ENCODE peak calls at places on chromosomes 4 and X, in eight cellular contexts. One of them, this sample, is unnamed. For H3K27me3, the result is how much of the 10 kb centered on the place peaks cover.

GRCh38 chr4:89657931-89658700 is 178.8 kb downstream of the SNCA start:
- DNase-seq in uterus: no peak
- DNase-seq in neural progenitor cell: peak
- DNase-seq in pancreas: no peak
- DNase-seq in IMR-90: peak
- DNase-seq in left lung: no peak
- DNase-seq in ovary: no peak
- DNase-seq in GM23338: peak
- DNase-seq in this sample: peak

GRCh38 chrX:13685126-13685763 is 3.7 kb upstream of the RAB9A start:
- DNase-seq in IMR-90: peak
- DNase-seq in uterus: no peak
- DNase-seq in ovary: no peak
- DNase-seq in GM23338: no peak
- DNase-seq in neural progenitor cell: no peak
- DNase-seq in left lung: no peak
- DNase-seq in pancreas: no peak
- DNase-seq in this sample: no peak

GRCh38 chr4:73944061-73944875 is 37.6 kb downstream of the PF4 start:
- DNase-seq in neural progenitor cell: peak
- DNase-seq in uterus: no peak
- DNase-seq in IMR-90: no peak
- DNase-seq in ovary: peak
- DNase-seq in left lung: peak
- DNase-seq in pancreas: peak
- DNase-seq in GM23338: peak
- DNase-seq in this sample: peak

GRCh38 chr4:29805245-29805644 is 914.9 kb upstream of the PCDH7 start:
- DNase-seq in pancreas: no peak
- DNase-seq in neural progenitor cell: peak
- DNase-seq in IMR-90: peak
- DNase-seq in uterus: no peak
- DNase-seq in left lung: no peak
- DNase-seq in ovary: no peak
- DNase-seq in GM23338: peak
- DNase-seq in this sample: peak

GRCh38 chr4:52015366-52015765 is 4.8 kb downstream of the LRRC66 start:
- DNase-seq in GM23338: peak
- DNase-seq in IMR-90: no peak
- DNase-seq in ovary: no peak
- DNase-seq in neural progenitor cell: peak
- DNase-seq in pancreas: no peak
- DNase-seq in uterus: no peak
- DNase-seq in left lung: no peak
- DNase-seq in this sample: peak

GRCh38 chr4:168440442-168441264 is 39.6 kb downstream of the DDX60L start:
- DNase-seq in IMR-90: peak
- DNase-seq in ovary: no peak
- DNase-seq in pancreas: no peak
- DNase-seq in left lung: no peak
- DNase-seq in GM23338: no peak
- DNase-seq in uterus: no peak
- DNase-seq in neural progenitor cell: no peak
- DNase-seq in this sample: no peak

GRCh38 chr4:118740869-118741268 is 55.7 kb downstream of the METTL14 start:
- DNase-seq in GM23338: peak
- DNase-seq in ovary: no peak
- DNase-seq in left lung: no peak
- DNase-seq in IMR-90: no peak
- DNase-seq in pancreas: no peak
- DNase-seq in uterus: no peak
- DNase-seq in neural progenitor cell: peak
- DNase-seq in this sample: peak

GRCh38 chr4:136653640-136654406 is 878.5 kb downstream of the PCDH18 start:
- DNase-seq in left lung: no peak
- DNase-seq in pancreas: no peak
- DNase-seq in ovary: no peak
- DNase-seq in neural progenitor cell: no peak
- DNase-seq in GM23338: no peak
- DNase-seq in uterus: no peak
- DNase-seq in IMR-90: no peak
- DNase-seq in this sample: no peak

GRCh38 chr4:186485621-186486062 is 69.7 kb downstream of the MTNR1A start:
- DNase-seq in uterus: peak
- DNase-seq in neural progenitor cell: peak
- DNase-seq in IMR-90: peak
- DNase-seq in pancreas: no peak
- DNase-seq in ovary: no peak
- DNase-seq in left lung: no peak
- DNase-seq in GM23338: no peak
- DNase-seq in this sample: peak

GRCh38 chr4:71406459-71406963 is 67.7 kb downstream of the SLC4A4 start:
- DNase-seq in IMR-90: peak
- DNase-seq in left lung: no peak
- DNase-seq in pancreas: no peak
- DNase-seq in neural progenitor cell: no peak
- DNase-seq in ovary: no peak
- DNase-seq in GM23338: no peak
- DNase-seq in uterus: no peak
- DNase-seq in this sample: peak

GRCh38 chr4:5921981-5922380 is 29.1 kb upstream of the CRMP1 start:
- DNase-seq in IMR-90: no peak
- DNase-seq in GM23338: no peak
- DNase-seq in ovary: no peak
- DNase-seq in neural progenitor cell: peak
- DNase-seq in pancreas: no peak
- DNase-seq in uterus: no peak
- DNase-seq in left lung: no peak
- DNase-seq in this sample: no peak

GRCh38 chrX:120306640-120307039 is 4.6 kb downstream of the TMEM255A start:
- DNase-seq in IMR-90: no peak
- DNase-seq in neural progenitor cell: no peak
- DNase-seq in ovary: no peak
- DNase-seq in uterus: no peak
- DNase-seq in pancreas: no peak
- DNase-seq in GM23338: no peak
- DNase-seq in left lung: no peak
- DNase-seq in this sample: no peak

GRCh38 chr4:3838437-3839380 is 72.5 kb downstream of the ADRA2C start:
- DNase-seq in uterus: no peak
- DNase-seq in ovary: no peak
- DNase-seq in GM23338: no peak
- DNase-seq in pancreas: peak
- DNase-seq in left lung: no peak
- DNase-seq in neural progenitor cell: no peak
- DNase-seq in IMR-90: no peak
- DNase-seq in this sample: no peak

GRCh38 chrX:77275392-77275791 is 171.8 kb upstream of the FGF16 start:
- DNase-seq in ovary: no peak
- DNase-seq in left lung: no peak
- DNase-seq in IMR-90: no peak
- DNase-seq in pancreas: no peak
- DNase-seq in GM23338: no peak
- DNase-seq in neural progenitor cell: no peak
- DNase-seq in uterus: no peak
- DNase-seq in this sample: no peak

GRCh38 chrX:68355629-68355920 is 77.7 kb downstream of the OPHN1 start:
- DNase-seq in neural progenitor cell: no peak
- DNase-seq in ovary: no peak
- DNase-seq in uterus: no peak
- DNase-seq in GM23338: no peak
- DNase-seq in pancreas: no peak
- DNase-seq in left lung: peak
- DNase-seq in IMR-90: no peak
- DNase-seq in this sample: no peak

GRCh38 chrX:142089193-142089592 is 115.9 kb downstream of the MAGEC2 start:
- DNase-seq in neural progenitor cell: no peak
- DNase-seq in GM23338: peak
- DNase-seq in IMR-90: peak
- DNase-seq in uterus: no peak
- DNase-seq in left lung: no peak
- DNase-seq in ovary: no peak
- DNase-seq in pancreas: no peak
- DNase-seq in this sample: peak

GRCh38 chrX:154017766-154018517 is 1.8 kb downstream of the IRAK1 start:
- DNase-seq in ovary: no peak
- DNase-seq in IMR-90: no peak
- DNase-seq in GM23338: no peak
- DNase-seq in uterus: no peak
- DNase-seq in left lung: no peak
- DNase-seq in neural progenitor cell: no peak
- DNase-seq in pancreas: no peak
- DNase-seq in this sample: no peak

GRCh38 chrX:153592966-153593688 is 5.8 kb downstream of the CCNQ start:
- DNase-seq in uterus: no peak
- DNase-seq in neural progenitor cell: no peak
- DNase-seq in left lung: peak
- DNase-seq in ovary: no peak
- DNase-seq in GM23338: no peak
- DNase-seq in IMR-90: no peak
- DNase-seq in pancreas: peak
- DNase-seq in this sample: no peak

GRCh38 chrX:15050395-15050794 is 177.2 kb downstream of the MOSPD2 start:
- DNase-seq in IMR-90: no peak
- DNase-seq in pancreas: no peak
- DNase-seq in GM23338: no peak
- DNase-seq in uterus: no peak
- DNase-seq in ovary: no peak
- DNase-seq in left lung: no peak
- DNase-seq in neural progenitor cell: no peak
- DNase-seq in this sample: no peak

GRCh38 chrX:124348152-124348551 is 1.8 kb downstream of the SH2D1A start:
- DNase-seq in ovary: no peak
- DNase-seq in GM23338: no peak
- DNase-seq in IMR-90: no peak
- DNase-seq in pancreas: no peak
- DNase-seq in uterus: no peak
- DNase-seq in left lung: no peak
- DNase-seq in neural progenitor cell: no peak
- DNase-seq in this sample: no peak
- H3K27ac ChIP-seq in ovary: no peak
- H3K27ac ChIP-seq in GM23338: no peak
- H3K27ac ChIP-seq in IMR-90: no peak
- H3K27ac ChIP-seq in pancreas: no peak
- H3K27ac ChIP-seq in uterus: no peak
- H3K27ac ChIP-seq in left lung: no peak
- H3K27ac ChIP-seq in neural progenitor cell: no peak
- H3K27ac ChIP-seq in this sample: no peak

GRCh38 chrX:138026211-138026610 is 460.3 kb downstream of the ZIC3 start:
- DNase-seq in neural progenitor cell: no peak
- DNase-seq in left lung: no peak
- DNase-seq in ovary: no peak
- DNase-seq in GM23338: peak
- DNase-seq in pancreas: no peak
- DNase-seq in uterus: no peak
- DNase-seq in IMR-90: no peak
- DNase-seq in this sample: peak
- TF ChIP-seq CTCF in neural progenitor cell: peak
- TF ChIP-seq CTCF in left lung: no peak
- TF ChIP-seq CTCF in ovary: no peak
- TF ChIP-seq CTCF in GM23338: peak
- TF ChIP-seq CTCF in pancreas: peak
- TF ChIP-seq CTCF in uterus: no peak
- TF ChIP-seq CTCF in IMR-90: peak
- TF ChIP-seq CTCF in this sample: no peak

DNA sequence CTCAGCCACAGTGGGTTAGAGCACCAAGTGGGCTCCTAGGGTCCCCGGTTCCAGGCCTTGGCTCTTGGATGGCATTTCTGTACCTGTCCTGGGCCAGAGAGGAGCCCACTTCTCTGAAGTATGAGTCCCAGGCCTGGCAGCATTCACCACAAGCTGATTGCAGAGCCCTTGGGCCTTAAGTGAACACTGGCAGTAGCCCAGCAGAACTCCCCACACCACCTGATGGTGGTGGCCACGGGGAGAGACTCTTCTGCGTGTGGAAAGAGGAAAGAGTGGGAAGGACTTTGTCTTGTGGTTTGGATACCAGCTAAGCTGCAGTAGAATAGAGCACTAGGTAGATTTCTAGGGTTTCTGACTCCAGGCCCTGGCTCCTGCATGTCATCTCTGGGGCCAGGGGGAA is 104.8 kb downstream of the DLG3 start:
- DNase-seq in uterus: no peak
- DNase-seq in GM23338: no peak
- DNase-seq in IMR-90: no peak
- DNase-seq in pancreas: no peak
- DNase-seq in neural progenitor cell: no peak
- DNase-seq in left lung: no peak
- DNase-seq in ovary: no peak
- DNase-seq in this sample: no peak
- H3K27me3 ChIP-seq in uterus: under half
- H3K27me3 ChIP-seq in GM23338: under half
- H3K27me3 ChIP-seq in IMR-90: under half
- H3K27me3 ChIP-seq in pancreas: under half
- H3K27me3 ChIP-seq in neural progenitor cell: under half
- H3K27me3 ChIP-seq in left lung: under half
- H3K27me3 ChIP-seq in ovary: under half
- H3K27me3 ChIP-seq in this sample: under half

GRCh38 chr4:121150003-121150402 is 14.1 kb downstream of the TNIP3 start:
- DNase-seq in pancreas: no peak
- DNase-seq in uterus: no peak
- DNase-seq in GM23338: no peak
- DNase-seq in left lung: no peak
- DNase-seq in neural progenitor cell: no peak
- DNase-seq in IMR-90: no peak
- DNase-seq in ovary: no peak
- DNase-seq in this sample: no peak

GRCh38 chr4:121154103-121154515 is 10.0 kb downstream of the TNIP3 start:
- DNase-seq in pancreas: no peak
- DNase-seq in GM23338: no peak
- DNase-seq in left lung: no peak
- DNase-seq in IMR-90: no peak
- DNase-seq in uterus: no peak
- DNase-seq in neural progenitor cell: no peak
- DNase-seq in ovary: no peak
- DNase-seq in this sample: no peak

GRCh38 chr4:121156822-121157769 is 7.0 kb downstream of the TNIP3 start:
- DNase-seq in left lung: peak
- DNase-seq in pancreas: peak
- DNase-seq in IMR-90: peak
- DNase-seq in uterus: no peak
- DNase-seq in GM23338: peak
- DNase-seq in ovary: no peak
- DNase-seq in neural progenitor cell: peak
- DNase-seq in this sample: peak

GRCh38 chr4:121150486-121150885 is 13.6 kb downstream of the TNIP3 start:
- DNase-seq in left lung: no peak
- DNase-seq in ovary: no peak
- DNase-seq in pancreas: no peak
- DNase-seq in GM23338: no peak
- DNase-seq in neural progenitor cell: no peak
- DNase-seq in uterus: no peak
- DNase-seq in IMR-90: no peak
- DNase-seq in this sample: no peak

DNA sequence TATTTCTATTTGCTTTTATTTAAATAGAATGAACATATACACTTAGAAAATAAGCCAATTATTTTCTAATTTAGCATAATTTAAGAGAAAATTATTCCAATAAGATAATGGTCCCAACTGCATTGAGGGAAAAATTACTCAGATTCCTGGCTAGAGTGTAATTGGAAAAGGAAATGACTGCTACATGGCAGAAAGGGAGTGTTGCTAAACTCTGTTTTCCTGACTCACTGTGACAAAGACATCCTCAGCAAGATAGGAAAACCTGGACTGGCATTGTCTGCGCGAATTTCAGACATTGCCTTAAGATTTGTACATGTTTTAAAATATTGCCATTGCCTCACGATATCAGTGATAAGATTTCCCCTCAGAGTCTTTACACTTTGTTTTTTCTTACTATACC is 8.2 kb downstream of the TNIP3 start:
- DNase-seq in IMR-90: peak
- DNase-seq in neural progenitor cell: no peak
- DNase-seq in uterus: no peak
- DNase-seq in left lung: no peak
- DNase-seq in ovary: no peak
- DNase-seq in GM23338: no peak
- DNase-seq in pancreas: no peak
- DNase-seq in this sample: no peak
- H3K27ac ChIP-seq in IMR-90: no peak
- H3K27ac ChIP-seq in neural progenitor cell: no peak
- H3K27ac ChIP-seq in uterus: no peak
- H3K27ac ChIP-seq in left lung: peak
- H3K27ac ChIP-seq in ovary: no peak
- H3K27ac ChIP-seq in GM23338: no peak
- H3K27ac ChIP-seq in pancreas: no peak
- H3K27ac ChIP-seq in this sample: no peak

This sample was measured in cardiac muscle cell.